ENCODE peak calls at places on chromosome 7, in nine cellular contexts. A is lower lobe of right lung; L is GDM1; F is NCI-H2081 treated with DMSO at 0.1 percent for 48 hours; G is stimulated activated CD8-positive, alpha-beta memory T cell treated with anti-CD3 and anti-CD28 coated beads, Interleukin-15, amount 100 ng/mL, for 4 hours; B is transverse colon; T is AG10803; S is AG08395; W is KBM-7. I is an unnamed sample.

GRCh38 chr7:139328375-139328774 is 12.8 kb upstream of the FMC1 start:
- DNase-seq in A (no peak), L (no peak), F (no peak), G (no peak), B (no peak), T (peak), S (peak), W (no peak), I (no peak)

GRCh38 chr7:70710011-70710480 is 421.9 kb upstream of the GALNT17 start:
- DNase-seq in A (no peak), L (no peak), F (no peak), G (no peak), B (no peak), T (peak), S (peak), W (no peak), I (no peak)

GRCh38 chr7:68707146-68707545 is 891.1 kb upstream of the AUTS2 start:
- DNase-seq in A (no peak), L (no peak), F (no peak), G (no peak), B (no peak), T (no peak), S (no peak), W (no peak), I (no peak)

GRCh38 chr7:28539289-28539981 is 127.1 kb downstream of the CREB5 start:
- DNase-seq in A (no peak), L (no peak), F (no peak), G (no peak), B (no peak), T (no peak), S (no peak), W (no peak), I (no peak)

GRCh38 chr7:150964593-150965111 is 13.5 kb downstream of the KCNH2 start:
- DNase-seq in A (no peak), L (peak), F (no peak), G (no peak), B (peak), T (no peak), S (no peak), W (peak), I (peak)

GRCh38 chr7:146216371-146217041 is 99.9 kb downstream of the CNTNAP2 start:
- DNase-seq in A (no peak), L (no peak), F (no peak), G (no peak), B (no peak), T (no peak), S (no peak), W (no peak), I (no peak)

GRCh38 chr7:95105627-95106026 is 198.2 kb downstream of the PPP1R9A start:
- DNase-seq in A (no peak), L (no peak), F (no peak), G (no peak), B (no peak), T (no peak), S (no peak), W (no peak), I (no peak)

GRCh38 chr7:149783386-149784250 is 10.2 kb upstream of the ZNF467 start:
- DNase-seq in A (no peak), L (no peak), F (no peak), G (no peak), B (no peak), T (no peak), S (no peak), W (no peak), I (no peak)

GRCh38 chr7:69564454-69565417 is 33.5 kb upstream of the AUTS2 start:
- DNase-seq in A (no peak), L (no peak), F (peak), G (no peak), B (no peak), T (peak), S (peak), W (no peak), I (no peak)

GRCh38 chr7:115831371-115831770 is 199.2 kb downstream of the TFEC start:
- DNase-seq in A (no peak), L (no peak), F (no peak), G (no peak), B (no peak), T (no peak), S (no peak), W (peak), I (no peak)

GRCh38 chr7:45092100-45092930 is 3.5 kb upstream of the NACAD start:
- DNase-seq in A (no peak), L (no peak), F (no peak), G (no peak), B (no peak), T (no peak), S (peak), W (no peak), I (no peak)

GRCh38 chr7:147279516-147279915 is 1162.9 kb downstream of the CNTNAP2 start:
- DNase-seq in A (no peak), L (no peak), F (peak), G (no peak), B (no peak), T (no peak), S (no peak), W (no peak), I (no peak)

GRCh38 chr7:14761506-14762296 is 140.8 kb downstream of the DGKB start:
- DNase-seq in A (no peak), L (no peak), F (peak), G (no peak), B (peak), T (peak), S (peak), W (no peak), I (peak)

GRCh38 chr7:154343778-154344412 is 291.7 kb downstream of the DPP6 start:
- DNase-seq in A (no peak), L (no peak), F (no peak), G (no peak), B (no peak), T (no peak), S (no peak), W (no peak), I (no peak)

GRCh38 chr7:114082934-114083647 is 164.3 kb upstream of the PPP1R3A start:
- DNase-seq in A (peak), L (no peak), F (no peak), G (no peak), B (peak), T (no peak), S (no peak), W (no peak), I (peak)

GRCh38 chr7:17560516-17560915 is 262.1 kb downstream of the AHR start:
- DNase-seq in A (no peak), L (no peak), F (no peak), G (no peak), B (no peak), T (no peak), S (no peak), W (no peak), I (no peak)

GRCh38 chr7:30799976-30800661 is 28.9 kb downstream of the MINDY4 start:
- DNase-seq in A (no peak), L (no peak), F (no peak), G (no peak), B (no peak), T (no peak), S (no peak), W (no peak), I (no peak)

GRCh38 chr7:36896956-36897594 is 172.8 kb upstream of the AOAH start:
- DNase-seq in A (no peak), L (no peak), F (no peak), G (no peak), B (no peak), T (no peak), S (no peak), W (no peak), I (no peak)

GRCh38 chr7:49483142-49483541 is 290.3 kb upstream of the VWC2 start:
- DNase-seq in A (no peak), L (no peak), F (no peak), G (no peak), B (peak), T (no peak), S (no peak), W (peak), I (no peak)

GRCh38 chr7:138949421-138950088 is 31.6 kb downstream of the KIAA1549 start:
- DNase-seq in A (no peak), L (no peak), F (no peak), G (no peak), B (no peak), T (no peak), S (no peak), W (no peak), I (no peak)

GRCh38 chr7:46908770-46909169 is 673.1 kb downstream of the TNS3 start:
- DNase-seq in A (no peak), L (no peak), F (no peak), G (no peak), B (no peak), T (peak), S (peak), W (no peak), I (no peak)